ENCODE peak calls at places on chromosomes 5 and 9, in five cellular contexts. H, V, B, Z and P are unnamed samples.

GRCh38 chr5:138927979-138928378 is 52.8 kb upstream of the LRRTM2 start:
- DNase-seq in H (no peak), V (no peak), B (no peak), Z (no peak), P (peak)

GRCh38 chr5:117794847-117795246 is 1193.5 kb downstream of the DTWD2 start:
- DNase-seq in H (no peak), V (no peak), B (no peak), Z (peak), P (no peak)

GRCh38 chr5:101689306-101689705 is 606.8 kb downstream of the SLCO4C1 start:
- DNase-seq in H (no peak), V (no peak), B (no peak), Z (no peak), P (no peak)

GRCh38 chr5:151572657-151573368 is 18.3 kb downstream of the FAT2 start:
- DNase-seq in H (no peak), V (no peak), B (no peak), Z (no peak), P (no peak)

GRCh38 chr5:56279979-56280378 is 46.8 kb upstream of the ANKRD55 start:
- DNase-seq in H (no peak), V (no peak), B (peak), Z (peak), P (no peak)

GRCh38 chr9:124660341-124660801 is 110.7 kb downstream of the NR6A1 start:
- DNase-seq in H (peak), V (peak), B (peak), Z (peak), P (no peak)

GRCh38 chr9:36456480-36457115 is 56.5 kb upstream of the RNF38 start:
- DNase-seq in H (no peak), V (no peak), B (no peak), Z (no peak), P (no peak)

GRCh38 chr5:95283761-95284511 is 958 bp downstream of the MCTP1 start:
- DNase-seq in H (peak), V (peak), B (no peak), Z (peak), P (peak)

GRCh38 chr9:99419099-99419498 is 197.0 kb downstream of the SEC61B start:
- DNase-seq in H (no peak), V (no peak), B (peak), Z (no peak), P (no peak)

GRCh38 chr5:14161825-14162556 is 18.8 kb downstream of the TRIO start:
- DNase-seq in H (no peak), V (no peak), B (no peak), Z (no peak), P (no peak)

GRCh38 chr5:143826909-143827514 is 15.1 kb downstream of the HMHB1 start:
- DNase-seq in H (peak), V (no peak), B (no peak), Z (peak), P (no peak)

GRCh38 chr9:34651286-34651685 is 699 bp upstream of the IL11RA start:
- DNase-seq in H (no peak), V (no peak), B (peak), Z (peak), P (no peak)

GRCh38 chr9:34653610-34654072 is 1.7 kb downstream of the IL11RA start:
- DNase-seq in H (no peak), V (no peak), B (no peak), Z (peak), P (no peak)

GRCh38 chr9:34653131-34653530 is 1.1 kb downstream of the IL11RA start:
- DNase-seq in H (no peak), V (no peak), B (peak), Z (peak), P (no peak)

GRCh38 chr9:34651876-34652602 is at the start of gene IL11RA:
- DNase-seq in H (peak), V (peak), B (peak), Z (peak), P (peak)

DNA sequence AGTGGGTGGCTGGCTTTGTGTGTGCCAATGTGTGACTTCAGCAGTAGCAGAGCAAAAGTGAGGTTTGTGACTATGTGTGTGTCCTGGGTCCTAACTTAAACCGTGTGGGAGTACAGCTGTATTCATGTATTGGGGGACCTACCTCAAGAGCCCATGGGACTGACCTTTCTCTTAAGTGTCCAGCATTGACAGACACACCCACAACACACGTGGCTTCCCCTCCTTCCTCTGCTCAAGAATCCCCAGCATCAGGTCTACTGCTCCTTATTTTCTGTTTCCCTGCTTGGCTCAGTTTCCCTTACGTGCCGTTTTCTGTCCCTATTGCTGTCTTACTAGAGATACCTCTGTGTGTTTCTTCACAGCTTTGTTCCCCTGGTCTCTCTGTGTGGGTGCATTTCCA is 623 bp downstream of the IL11RA start:
- DNase-seq in H (no peak), V (no peak), B (peak), Z (peak), P (no peak)
- H3K4me3 ChIP-seq in H (peak), V (peak), B (peak), Z (peak), P (peak)

GRCh38 chr5:97167435-97167834 is 15.6 kb downstream of the RIOK2 start:
- DNase-seq in H (peak), V (no peak), B (no peak), Z (no peak), P (no peak)
- H3K4me3 ChIP-seq in H (peak), V (no peak), B (no peak), Z (no peak), P (no peak)

DNA sequence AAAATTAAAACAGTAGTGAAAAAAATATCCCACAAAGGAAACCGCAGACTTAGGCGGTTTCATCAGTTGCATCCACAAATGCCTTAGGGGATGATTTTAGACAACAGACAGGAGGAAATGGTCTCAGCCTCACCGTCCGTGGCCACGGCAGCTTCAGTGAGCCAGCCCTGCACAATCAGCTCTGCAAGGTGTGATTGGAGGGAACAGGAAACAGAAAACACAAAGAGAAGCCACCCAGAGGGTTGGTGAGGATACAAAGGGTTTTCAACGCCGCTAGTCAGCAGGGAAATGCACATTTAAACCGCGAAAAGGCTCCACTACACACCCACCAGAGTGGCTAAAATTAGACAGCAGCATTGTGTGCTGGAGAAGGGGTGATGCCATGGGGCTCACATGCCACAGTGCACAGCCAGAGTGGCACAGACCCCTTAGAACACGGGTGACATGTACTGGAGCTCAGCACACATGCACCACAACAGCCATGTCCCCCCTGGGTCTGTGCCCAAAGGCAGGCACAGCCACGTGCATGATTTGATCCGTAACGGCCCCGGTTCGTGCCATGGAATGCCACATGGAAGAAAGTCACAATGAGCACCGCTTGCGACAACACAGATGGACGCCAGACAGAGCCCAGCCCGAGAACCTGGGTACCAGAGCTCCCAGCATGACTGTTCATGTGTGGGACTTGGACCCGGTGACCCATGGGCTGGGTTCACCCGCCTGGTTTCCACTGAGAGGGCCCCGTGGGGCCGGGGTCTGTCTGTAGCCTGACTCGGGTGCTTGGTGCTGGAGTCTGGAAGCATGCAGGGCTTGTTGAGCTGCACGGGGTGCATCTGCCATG is 18.3 kb upstream of the TERT start:
- DNase-seq in H (peak), V (no peak), B (no peak), Z (no peak), P (no peak)
- H3K4me3 ChIP-seq in H (no peak), V (no peak), B (no peak), Z (no peak), P (no peak)

GRCh38 chr5:31853398-31854135 is 214.6 kb downstream of the PDZD2 start:
- DNase-seq in H (no peak), V (peak), B (no peak), Z (no peak), P (no peak)
- H3K4me3 ChIP-seq in H (no peak), V (peak), B (no peak), Z (no peak), P (no peak)

DNA sequence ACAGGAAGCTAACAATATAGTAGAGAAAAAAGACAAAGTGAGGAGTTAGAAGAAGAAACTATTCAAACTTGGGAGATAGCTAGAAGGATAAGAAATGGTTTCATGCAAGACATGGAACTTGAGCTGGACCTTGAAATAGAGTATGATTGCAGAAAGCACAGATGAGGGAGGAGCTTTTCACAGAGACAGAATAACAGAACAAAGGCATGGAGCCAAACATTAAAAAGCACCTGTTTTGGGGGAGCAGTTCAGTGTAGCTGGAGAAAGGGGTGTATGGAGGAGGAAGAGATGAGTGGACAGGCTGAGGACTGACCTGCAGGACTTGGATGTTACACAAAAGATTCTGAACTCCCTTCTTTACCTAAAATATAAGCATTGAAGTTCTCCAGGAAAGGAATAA is 25.2 kb downstream of the DTWD2 start:
- DNase-seq in H (no peak), V (no peak), B (no peak), Z (no peak), P (no peak)
- H3K4me3 ChIP-seq in H (no peak), V (no peak), B (no peak), Z (no peak), P (no peak)

DNA sequence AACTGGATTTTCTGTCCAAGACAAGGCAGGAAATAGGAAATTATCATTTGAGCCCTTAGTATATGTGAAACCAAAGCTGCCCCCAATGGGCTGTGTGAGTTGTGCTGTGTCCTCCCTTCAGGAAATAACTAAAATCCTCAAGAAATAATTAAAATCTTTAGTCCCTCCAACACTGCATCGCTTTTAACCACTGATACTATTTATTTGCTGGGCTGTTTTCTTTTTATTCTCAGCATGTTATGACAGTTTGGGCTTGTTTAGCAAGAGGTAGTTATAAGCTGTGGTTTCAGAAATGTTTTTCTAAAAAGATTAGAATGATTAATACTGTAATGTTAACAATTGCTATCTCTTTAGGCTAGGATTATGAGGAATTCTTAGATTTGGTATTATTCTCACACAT is 187.0 kb upstream of the KCNN2 start:
- DNase-seq in H (no peak), V (no peak), B (no peak), Z (peak), P (no peak)
- H3K4me3 ChIP-seq in H (no peak), V (no peak), B (no peak), Z (no peak), P (no peak)